ENCODE peak calls at places on chromosomes 3 and 15, in five cellular contexts. L is DMS153; E is CD8-positive, alpha-beta T cell; P is GM12878; X is MCF 10A. R is an unnamed sample.

GRCh38 chr3:99966657-99967420 is 147.5 kb downstream of the FILIP1L start:
- DNase-seq in L (no peak), E (no peak), P (no peak), X (no peak), R (no peak)

GRCh38 chr3:154229217-154229590 is 95.1 kb downstream of the DHX36 start:
- DNase-seq in L (no peak), E (no peak), P (no peak), X (no peak), R (no peak)

GRCh38 chr15:77181305-77182074 is 110.6 kb upstream of the TSPAN3 start:
- DNase-seq in L (no peak), E (peak), P (peak), X (no peak), R (no peak)

GRCh38 chr3:40340541-40341170 is 31.1 kb downstream of the EIF1B start:
- DNase-seq in L (no peak), E (no peak), P (no peak), X (no peak), R (no peak)

GRCh38 chr3:109268181-109268580 is 48.1 kb downstream of the DPPA2 start:
- DNase-seq in L (no peak), E (no peak), P (no peak), X (peak), R (no peak)

GRCh38 chr3:52395503-52395865 is 49.4 kb downstream of the SEMA3G start:
- DNase-seq in L (no peak), E (no peak), P (no peak), X (no peak), R (no peak)

GRCh38 chr3:1179116-1179515 is 86.3 kb downstream of the CNTN6 start:
- DNase-seq in L (no peak), E (no peak), P (no peak), X (no peak), R (no peak)

GRCh38 chr3:9226326-9226725 is 23.1 kb downstream of the SRGAP3 start:
- DNase-seq in L (no peak), E (no peak), P (no peak), X (peak), R (no peak)

GRCh38 chr3:126527006-126527405 is 3.1 kb downstream of the CHST13 start:
- DNase-seq in L (no peak), E (no peak), P (no peak), X (no peak), R (no peak)

GRCh38 chr3:39990532-39990931 is 181.1 kb downstream of the MYRIP start:
- DNase-seq in L (peak), E (no peak), P (peak), X (peak), R (peak)

GRCh38 chr3:138946554-138947302 is at the start of the genes FOXL2 and FOXL2NB:
- DNase-seq in L (no peak), E (peak), P (no peak), X (no peak), R (peak)

GRCh38 chr3:48563382-48563918 is at the start of gene UCN2:
- DNase-seq in L (no peak), E (no peak), P (no peak), X (no peak), R (no peak)

GRCh38 chr3:58536501-58537411 is at the start of gene ACOX2:
- DNase-seq in L (no peak), E (no peak), P (no peak), X (no peak), R (no peak)

GRCh38 chr3:64501298-64501906 is 186.4 kb downstream of the ADAMTS9 start:
- DNase-seq in L (peak), E (no peak), P (no peak), X (no peak), R (peak)

GRCh38 chr3:151733613-151734012 is at the start of gene AADACL2:
- DNase-seq in L (no peak), E (no peak), P (no peak), X (no peak), R (no peak)

GRCh38 chr3:54826255-54826691 is 101.6 kb downstream of the LRTM1 start:
- DNase-seq in L (no peak), E (no peak), P (no peak), X (no peak), R (no peak)

GRCh38 chr3:81823882-81824395 is 62.5 kb upstream of the GBE1 start:
- DNase-seq in L (no peak), E (no peak), P (peak), X (no peak), R (no peak)

GRCh38 chr3:189340680-189341460 is 169.1 kb downstream of the TPRG1 start:
- DNase-seq in L (no peak), E (no peak), P (no peak), X (peak), R (peak)

GRCh38 chr15:89034305-89034704 is 54.0 kb upstream of the ABHD2 start:
- DNase-seq in L (no peak), E (no peak), P (no peak), X (peak), R (peak)

GRCh38 chr3:14663396-14663795 is 11.5 kb upstream of the C3orf20 start:
- DNase-seq in L (no peak), E (no peak), P (no peak), X (no peak), R (no peak)

R was measured in A549.